ENCODE peak calls at places on chromosomes 16 and 17, in nine cellular contexts. One of them, this sample, is unnamed.

GRCh38 chr17:79925242-79925957 is 86.2 kb upstream of the CBX4 start:
- DNase-seq in AG09319: peak; percentile 23
- DNase-seq in ovary: peak; percentile 49
- DNase-seq in BJ: no peak
- DNase-seq in CD8-positive, alpha-beta T cell: no peak
- DNase-seq in astrocyte of the spinal cord: peak; percentile 53
- DNase-seq in prostate gland: peak; percentile 69
- DNase-seq in upper lobe of right lung: peak; percentile 92
- DNase-seq in RWPE1: peak; percentile 34
- DNase-seq in this sample: no peak

GRCh38 chr17:75364078-75364477 is 41.4 kb downstream of the GRB2 start:
- DNase-seq in AG09319: peak; percentile 32
- DNase-seq in ovary: no peak
- DNase-seq in BJ: peak; percentile 46
- DNase-seq in CD8-positive, alpha-beta T cell: no peak
- DNase-seq in astrocyte of the spinal cord: peak; percentile 81
- DNase-seq in prostate gland: no peak
- DNase-seq in upper lobe of right lung: no peak
- DNase-seq in RWPE1: peak; percentile 33
- DNase-seq in this sample: no peak

GRCh38 chr16:82072313-82072712 is 37.3 kb downstream of the HSD17B2 start:
- DNase-seq in AG09319: no peak
- DNase-seq in ovary: no peak
- DNase-seq in BJ: no peak
- DNase-seq in CD8-positive, alpha-beta T cell: no peak
- DNase-seq in astrocyte of the spinal cord: no peak
- DNase-seq in prostate gland: no peak
- DNase-seq in upper lobe of right lung: no peak
- DNase-seq in RWPE1: no peak
- DNase-seq in this sample: no peak

GRCh38 chr16:9798474-9798873 is 383.8 kb downstream of the GRIN2A start:
- DNase-seq in AG09319: no peak
- DNase-seq in ovary: no peak
- DNase-seq in BJ: no peak
- DNase-seq in CD8-positive, alpha-beta T cell: no peak
- DNase-seq in astrocyte of the spinal cord: no peak
- DNase-seq in prostate gland: no peak
- DNase-seq in upper lobe of right lung: no peak
- DNase-seq in RWPE1: no peak
- DNase-seq in this sample: no peak

GRCh38 chr16:89860747-89861304 is 12.6 kb upstream of the TCF25 start:
- DNase-seq in AG09319: no peak
- DNase-seq in ovary: peak; percentile 80
- DNase-seq in BJ: no peak
- DNase-seq in CD8-positive, alpha-beta T cell: peak; percentile 61
- DNase-seq in astrocyte of the spinal cord: peak; percentile 17
- DNase-seq in prostate gland: peak; percentile 46
- DNase-seq in upper lobe of right lung: peak; percentile 84
- DNase-seq in RWPE1: peak; percentile 83
- DNase-seq in this sample: peak; percentile 75

GRCh38 chr16:85137323-85138072 is 25.2 kb upstream of the CIBAR2 start:
- DNase-seq in AG09319: peak; percentile 88
- DNase-seq in ovary: peak; percentile 97
- DNase-seq in BJ: no peak
- DNase-seq in CD8-positive, alpha-beta T cell: no peak
- DNase-seq in astrocyte of the spinal cord: peak; percentile 83
- DNase-seq in prostate gland: peak; percentile 81
- DNase-seq in upper lobe of right lung: peak; percentile 96
- DNase-seq in RWPE1: peak; percentile 36
- DNase-seq in this sample: peak; percentile 49

GRCh38 chr16:9072806-9073341 is 18.6 kb upstream of the HAPSTR1 start:
- DNase-seq in AG09319: no peak
- DNase-seq in ovary: no peak
- DNase-seq in BJ: peak; percentile 65
- DNase-seq in CD8-positive, alpha-beta T cell: no peak
- DNase-seq in astrocyte of the spinal cord: peak; percentile 93
- DNase-seq in prostate gland: no peak
- DNase-seq in upper lobe of right lung: no peak
- DNase-seq in RWPE1: peak; percentile 42
- DNase-seq in this sample: no peak

GRCh38 chr16:2480948-2481347 is 6.0 kb downstream of the TBC1D24 start:
- DNase-seq in AG09319: no peak
- DNase-seq in ovary: no peak
- DNase-seq in BJ: no peak
- DNase-seq in CD8-positive, alpha-beta T cell: no peak
- DNase-seq in astrocyte of the spinal cord: no peak
- DNase-seq in prostate gland: no peak
- DNase-seq in upper lobe of right lung: peak; percentile 87
- DNase-seq in RWPE1: no peak
- DNase-seq in this sample: peak; percentile 5

GRCh38 chr17:21194688-21195087 is 19.3 kb downstream of the TMEM11 start:
- DNase-seq in AG09319: peak; percentile 19
- DNase-seq in ovary: peak; percentile 74
- DNase-seq in BJ: no peak
- DNase-seq in CD8-positive, alpha-beta T cell: no peak
- DNase-seq in astrocyte of the spinal cord: peak; percentile 38
- DNase-seq in prostate gland: peak; percentile 36
- DNase-seq in upper lobe of right lung: no peak
- DNase-seq in RWPE1: no peak
- DNase-seq in this sample: no peak

GRCh38 chr16:28875134-28876015 is 2.9 kb upstream of the ATP2A1 start:
- DNase-seq in AG09319: no peak
- DNase-seq in ovary: no peak
- DNase-seq in BJ: no peak
- DNase-seq in CD8-positive, alpha-beta T cell: no peak
- DNase-seq in astrocyte of the spinal cord: no peak
- DNase-seq in prostate gland: no peak
- DNase-seq in upper lobe of right lung: no peak
- DNase-seq in RWPE1: no peak
- DNase-seq in this sample: no peak
- TF ChIP-seq CTCF in AG09319: no peak
- TF ChIP-seq CTCF in ovary: no peak
- TF ChIP-seq CTCF in BJ: no peak
- TF ChIP-seq CTCF in CD8-positive, alpha-beta T cell: no peak
- TF ChIP-seq CTCF in astrocyte of the spinal cord: no peak
- TF ChIP-seq CTCF in prostate gland: no peak
- TF ChIP-seq CTCF in upper lobe of right lung: no peak
- TF ChIP-seq CTCF in RWPE1: no peak
- TF ChIP-seq CTCF in this sample: no peak

DNA sequence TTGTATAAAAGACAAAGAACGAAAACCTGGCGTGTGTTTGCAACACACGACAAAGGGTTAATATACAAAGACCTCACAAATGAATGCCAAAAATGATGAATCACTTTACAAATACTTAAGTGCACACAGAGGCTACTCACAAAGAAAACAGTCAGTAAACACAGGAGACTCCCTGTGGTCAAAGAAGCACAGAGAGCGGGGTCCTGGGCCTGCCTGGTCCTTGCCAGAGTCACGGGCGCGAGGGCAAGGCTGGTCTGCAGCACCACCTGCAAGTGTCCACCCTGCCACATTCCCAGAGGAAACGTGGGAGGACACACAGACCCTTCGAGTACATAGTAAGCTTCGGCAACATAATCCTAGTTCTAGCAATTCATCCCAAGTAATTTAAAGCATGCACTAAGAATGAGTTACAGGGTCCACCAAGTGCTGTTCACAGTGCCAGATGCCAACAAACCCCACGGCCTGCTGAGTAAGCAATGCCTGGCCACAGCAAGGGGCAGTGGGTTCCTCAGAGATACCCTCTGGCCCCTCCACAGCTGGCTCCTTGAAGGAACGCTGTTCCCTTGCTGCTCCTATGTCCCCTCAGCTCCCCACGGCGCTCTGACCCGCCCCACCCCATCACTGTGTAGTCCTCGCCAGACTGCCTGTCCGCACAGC is 24.6 kb upstream of the FAAP100 start:
- DNase-seq in AG09319: no peak
- DNase-seq in ovary: no peak
- DNase-seq in BJ: no peak
- DNase-seq in CD8-positive, alpha-beta T cell: no peak
- DNase-seq in astrocyte of the spinal cord: peak; percentile 89
- DNase-seq in prostate gland: no peak
- DNase-seq in upper lobe of right lung: no peak
- DNase-seq in RWPE1: peak; percentile 83
- DNase-seq in this sample: no peak
- TF ChIP-seq CTCF in AG09319: peak; percentile 15
- TF ChIP-seq CTCF in ovary: no peak
- TF ChIP-seq CTCF in BJ: peak; percentile 17
- TF ChIP-seq CTCF in CD8-positive, alpha-beta T cell: no peak
- TF ChIP-seq CTCF in astrocyte of the spinal cord: no peak
- TF ChIP-seq CTCF in prostate gland: no peak
- TF ChIP-seq CTCF in upper lobe of right lung: no peak
- TF ChIP-seq CTCF in RWPE1: no peak
- TF ChIP-seq CTCF in this sample: no peak

DNA sequence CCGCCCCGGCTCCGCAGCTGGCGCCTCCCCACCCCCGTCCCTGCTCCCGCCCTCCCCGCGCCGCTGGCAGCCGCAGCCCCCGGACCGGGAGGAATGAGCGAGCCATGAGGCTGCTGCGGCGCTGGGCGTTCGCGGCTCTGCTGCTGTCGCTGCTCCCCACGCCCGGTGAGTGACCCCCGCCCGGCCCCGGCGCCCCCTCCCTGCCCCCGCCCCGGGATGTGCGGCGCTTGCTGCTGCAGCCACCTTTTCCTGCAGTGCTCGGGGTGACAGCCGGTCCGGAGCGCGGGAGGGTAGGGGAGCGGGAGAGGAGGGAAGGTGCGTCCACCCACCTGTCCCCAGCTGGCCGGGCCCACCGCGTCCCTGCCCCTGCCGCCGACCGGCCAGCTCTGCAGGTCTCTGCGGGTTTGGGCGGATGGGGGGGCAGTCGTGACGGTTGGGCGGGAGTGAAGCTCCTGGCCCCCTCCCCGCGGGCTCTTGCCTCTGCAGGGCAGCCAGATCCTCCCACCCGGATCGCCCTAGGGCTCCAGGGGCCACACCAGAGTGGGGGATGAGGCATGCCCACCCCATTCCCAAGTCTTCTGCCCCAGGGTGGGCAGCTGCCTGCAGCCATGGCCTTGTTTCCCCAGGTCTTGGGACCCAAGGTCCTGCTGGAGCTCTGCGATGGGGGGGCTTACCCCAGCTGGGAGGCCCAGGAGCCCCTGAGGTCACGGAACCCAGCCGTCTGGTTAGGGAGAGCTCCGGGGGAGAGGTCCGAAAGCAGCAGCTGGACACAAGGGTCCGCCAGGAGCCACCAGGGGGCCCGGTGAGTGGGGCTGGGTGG is 518 bp downstream of the ADAM11 start:
- DNase-seq in AG09319: no peak
- DNase-seq in ovary: no peak
- DNase-seq in BJ: no peak
- DNase-seq in CD8-positive, alpha-beta T cell: no peak
- DNase-seq in astrocyte of the spinal cord: no peak
- DNase-seq in prostate gland: no peak
- DNase-seq in upper lobe of right lung: peak; percentile 65
- DNase-seq in RWPE1: no peak
- DNase-seq in this sample: peak; percentile 69
- TF ChIP-seq CTCF in AG09319: no peak
- TF ChIP-seq CTCF in ovary: no peak
- TF ChIP-seq CTCF in BJ: no peak
- TF ChIP-seq CTCF in CD8-positive, alpha-beta T cell: no peak
- TF ChIP-seq CTCF in astrocyte of the spinal cord: peak; percentile 5
- TF ChIP-seq CTCF in prostate gland: no peak
- TF ChIP-seq CTCF in upper lobe of right lung: no peak
- TF ChIP-seq CTCF in RWPE1: no peak
- TF ChIP-seq CTCF in this sample: no peak

GRCh38 chr17:7613769-7614421 is 802 bp downstream of the FXR2 start:
- DNase-seq in AG09319: no peak
- DNase-seq in ovary: no peak
- DNase-seq in BJ: no peak
- DNase-seq in CD8-positive, alpha-beta T cell: no peak
- DNase-seq in astrocyte of the spinal cord: peak; percentile 27
- DNase-seq in prostate gland: no peak
- DNase-seq in upper lobe of right lung: no peak
- DNase-seq in RWPE1: peak; percentile 43
- DNase-seq in this sample: no peak
- TF ChIP-seq CTCF in AG09319: no peak
- TF ChIP-seq CTCF in ovary: no peak
- TF ChIP-seq CTCF in BJ: no peak
- TF ChIP-seq CTCF in CD8-positive, alpha-beta T cell: no peak
- TF ChIP-seq CTCF in astrocyte of the spinal cord: no peak
- TF ChIP-seq CTCF in prostate gland: no peak
- TF ChIP-seq CTCF in upper lobe of right lung: no peak
- TF ChIP-seq CTCF in RWPE1: no peak
- TF ChIP-seq CTCF in this sample: no peak

GRCh38 chr17:39393732-39394131 is 7.7 kb downstream of the FBXL20 start:
- DNase-seq in AG09319: no peak
- DNase-seq in ovary: no peak
- DNase-seq in BJ: no peak
- DNase-seq in CD8-positive, alpha-beta T cell: no peak
- DNase-seq in astrocyte of the spinal cord: no peak
- DNase-seq in prostate gland: no peak
- DNase-seq in upper lobe of right lung: no peak
- DNase-seq in RWPE1: no peak
- DNase-seq in this sample: no peak
- TF ChIP-seq CTCF in AG09319: no peak
- TF ChIP-seq CTCF in ovary: no peak
- TF ChIP-seq CTCF in BJ: no peak
- TF ChIP-seq CTCF in CD8-positive, alpha-beta T cell: no peak
- TF ChIP-seq CTCF in astrocyte of the spinal cord: no peak
- TF ChIP-seq CTCF in prostate gland: no peak
- TF ChIP-seq CTCF in upper lobe of right lung: no peak
- TF ChIP-seq CTCF in RWPE1: no peak
- TF ChIP-seq CTCF in this sample: no peak

DNA sequence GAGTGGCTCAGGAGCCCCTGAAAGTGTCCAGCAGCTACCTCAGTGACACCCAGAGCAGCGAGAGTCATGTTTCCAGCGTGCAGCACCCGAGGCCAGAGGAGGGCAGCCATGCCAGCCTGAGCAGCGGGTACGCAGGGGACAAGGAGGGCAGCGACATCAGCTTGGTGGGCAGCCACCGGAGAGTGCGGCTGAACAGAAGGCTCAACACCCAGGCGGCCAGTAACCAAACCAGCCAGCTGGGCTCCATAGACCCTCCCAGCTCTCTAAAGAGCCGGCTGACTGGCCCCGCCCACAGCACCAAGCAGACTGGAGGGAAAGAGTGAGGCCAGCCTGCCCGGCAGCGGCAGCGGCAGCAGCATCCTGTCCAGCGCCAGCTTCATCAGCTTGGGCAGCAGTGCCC is 411 bp downstream of the C16orf82 start:
- DNase-seq in AG09319: no peak
- DNase-seq in ovary: no peak
- DNase-seq in BJ: no peak
- DNase-seq in CD8-positive, alpha-beta T cell: no peak
- DNase-seq in astrocyte of the spinal cord: no peak
- DNase-seq in prostate gland: no peak
- DNase-seq in upper lobe of right lung: no peak
- DNase-seq in RWPE1: no peak
- DNase-seq in this sample: peak; percentile 68
- TF ChIP-seq CTCF in AG09319: no peak
- TF ChIP-seq CTCF in ovary: no peak
- TF ChIP-seq CTCF in BJ: no peak
- TF ChIP-seq CTCF in CD8-positive, alpha-beta T cell: no peak
- TF ChIP-seq CTCF in astrocyte of the spinal cord: no peak
- TF ChIP-seq CTCF in prostate gland: no peak
- TF ChIP-seq CTCF in upper lobe of right lung: no peak
- TF ChIP-seq CTCF in RWPE1: no peak
- TF ChIP-seq CTCF in this sample: no peak